ENCODE peak calls at places on chromosome 20, in seven cellular contexts. One of them, this sample, is unnamed.

GRCh38 chr20:38404016-38404415 is 31.1 kb downstream of the SNHG17 start:
- DNase-seq in H1: no peak
- DNase-seq in trophoblast cell: no peak
- DNase-seq in H9: no peak
- DNase-seq in mesendoderm: no peak
- DNase-seq in neuronal stem cell: no peak
- DNase-seq in IMR-90: no peak
- DNase-seq in this sample: no peak

GRCh38 chr20:52490715-52491430 is 299.3 kb upstream of the ZFP64 start:
- DNase-seq in mesendoderm: peak
- DNase-seq in H1: no peak
- DNase-seq in neuronal stem cell: no peak
- DNase-seq in trophoblast cell: peak
- DNase-seq in H9: no peak
- DNase-seq in IMR-90: peak
- DNase-seq in this sample: peak

GRCh38 chr20:61673152-61673551 is 392.5 kb downstream of the TAF4 start:
- DNase-seq in H9: no peak
- DNase-seq in mesendoderm: no peak
- DNase-seq in neuronal stem cell: no peak
- DNase-seq in trophoblast cell: no peak
- DNase-seq in IMR-90: no peak
- DNase-seq in H1: no peak
- DNase-seq in this sample: no peak

GRCh38 chr20:38219006-38219950 is 41.3 kb downstream of the KIAA1755 start:
- DNase-seq in mesendoderm: no peak
- DNase-seq in trophoblast cell: no peak
- DNase-seq in neuronal stem cell: no peak
- DNase-seq in H1: no peak
- DNase-seq in H9: no peak
- DNase-seq in IMR-90: no peak
- DNase-seq in this sample: no peak

GRCh38 chr20:37431786-37432185 is 85.8 kb downstream of the SRC start:
- DNase-seq in trophoblast cell: no peak
- DNase-seq in H1: no peak
- DNase-seq in IMR-90: no peak
- DNase-seq in neuronal stem cell: no peak
- DNase-seq in mesendoderm: no peak
- DNase-seq in H9: no peak
- DNase-seq in this sample: no peak

GRCh38 chr20:63850689-63851547 is 10.4 kb upstream of the ABHD16B start:
- DNase-seq in IMR-90: no peak
- DNase-seq in neuronal stem cell: no peak
- DNase-seq in trophoblast cell: no peak
- DNase-seq in H1: no peak
- DNase-seq in mesendoderm: no peak
- DNase-seq in H9: no peak
- DNase-seq in this sample: no peak

GRCh38 chr20:16595376-16595775 is 22.1 kb upstream of the KIF16B start:
- DNase-seq in IMR-90: no peak
- DNase-seq in trophoblast cell: no peak
- DNase-seq in H9: no peak
- DNase-seq in mesendoderm: no peak
- DNase-seq in neuronal stem cell: no peak
- DNase-seq in H1: no peak
- DNase-seq in this sample: no peak

GRCh38 chr20:835220-836045 is 1.9 kb downstream of the FAM110A start:
- DNase-seq in trophoblast cell: peak
- DNase-seq in H1: no peak
- DNase-seq in H9: no peak
- DNase-seq in neuronal stem cell: no peak
- DNase-seq in mesendoderm: no peak
- DNase-seq in IMR-90: no peak
- DNase-seq in this sample: no peak

GRCh38 chr20:63529861-63530787 is 7.1 kb downstream of the PTK6 start:
- DNase-seq in H1: no peak
- DNase-seq in trophoblast cell: no peak
- DNase-seq in IMR-90: no peak
- DNase-seq in H9: no peak
- DNase-seq in neuronal stem cell: no peak
- DNase-seq in mesendoderm: no peak
- DNase-seq in this sample: no peak

GRCh38 chr20:4183361-4183760 is 168.0 kb upstream of the RNF24 start:
- DNase-seq in H9: no peak
- DNase-seq in neuronal stem cell: no peak
- DNase-seq in mesendoderm: no peak
- DNase-seq in H1: no peak
- DNase-seq in IMR-90: no peak
- DNase-seq in trophoblast cell: no peak
- DNase-seq in this sample: no peak

GRCh38 chr20:3446779-3447178 is 24.0 kb upstream of the ATRN start:
- DNase-seq in trophoblast cell: peak
- DNase-seq in mesendoderm: peak
- DNase-seq in H1: no peak
- DNase-seq in neuronal stem cell: no peak
- DNase-seq in IMR-90: no peak
- DNase-seq in H9: no peak
- DNase-seq in this sample: no peak

GRCh38 chr20:50561379-50562078 is 51.3 kb downstream of the PTPN1 start:
- DNase-seq in mesendoderm: peak
- DNase-seq in H1: no peak
- DNase-seq in H9: no peak
- DNase-seq in neuronal stem cell: no peak
- DNase-seq in IMR-90: peak
- DNase-seq in trophoblast cell: peak
- DNase-seq in this sample: peak

GRCh38 chr20:24257171-24257570 is 212.3 kb upstream of the SYNDIG1 start:
- DNase-seq in H9: no peak
- DNase-seq in H1: no peak
- DNase-seq in trophoblast cell: no peak
- DNase-seq in mesendoderm: no peak
- DNase-seq in IMR-90: no peak
- DNase-seq in neuronal stem cell: no peak
- DNase-seq in this sample: no peak

GRCh38 chr20:15077733-15078132 is 740.3 kb upstream of the FLRT3 start:
- DNase-seq in neuronal stem cell: no peak
- DNase-seq in H1: no peak
- DNase-seq in trophoblast cell: no peak
- DNase-seq in H9: no peak
- DNase-seq in IMR-90: no peak
- DNase-seq in mesendoderm: peak
- DNase-seq in this sample: no peak

GRCh38 chr20:23084845-23085355 is 1.2 kb downstream of the CD93 start:
- DNase-seq in neuronal stem cell: no peak
- DNase-seq in trophoblast cell: no peak
- DNase-seq in IMR-90: no peak
- DNase-seq in H9: no peak
- DNase-seq in mesendoderm: no peak
- DNase-seq in H1: no peak
- DNase-seq in this sample: no peak

GRCh38 chr20:35297153-35297552 is 4.9 kb upstream of the FAM83C start:
- DNase-seq in IMR-90: no peak
- DNase-seq in mesendoderm: peak
- DNase-seq in neuronal stem cell: no peak
- DNase-seq in H9: peak
- DNase-seq in trophoblast cell: no peak
- DNase-seq in H1: no peak
- DNase-seq in this sample: no peak

GRCh38 chr20:63133481-63134091 is 82.3 kb downstream of the YTHDF1 start:
- DNase-seq in H1: no peak
- DNase-seq in H9: peak
- DNase-seq in IMR-90: no peak
- DNase-seq in neuronal stem cell: no peak
- DNase-seq in trophoblast cell: no peak
- DNase-seq in mesendoderm: no peak
- DNase-seq in this sample: no peak

GRCh38 chr20:23125159-23125558 is 39.0 kb upstream of the CD93 start:
- DNase-seq in H9: no peak
- DNase-seq in neuronal stem cell: no peak
- DNase-seq in IMR-90: no peak
- DNase-seq in H1: no peak
- DNase-seq in trophoblast cell: no peak
- DNase-seq in mesendoderm: no peak
- DNase-seq in this sample: no peak

GRCh38 chr20:63898882-63899558 is 4.1 kb downstream of the DNAJC5 start:
- DNase-seq in mesendoderm: no peak
- DNase-seq in neuronal stem cell: no peak
- DNase-seq in IMR-90: no peak
- DNase-seq in trophoblast cell: peak
- DNase-seq in H1: no peak
- DNase-seq in H9: no peak
- DNase-seq in this sample: no peak

GRCh38 chr20:44485830-44486198 is 10.1 kb downstream of the TTPAL start:
- DNase-seq in H1: no peak
- DNase-seq in mesendoderm: no peak
- DNase-seq in H9: no peak
- DNase-seq in IMR-90: no peak
- DNase-seq in neuronal stem cell: no peak
- DNase-seq in trophoblast cell: no peak
- DNase-seq in this sample: no peak
- H2BK5ac ChIP-seq in H1: no peak
- H2BK5ac ChIP-seq in mesendoderm: no peak
- H2BK5ac ChIP-seq in H9: no peak
- H2BK5ac ChIP-seq in IMR-90: no peak
- H2BK5ac ChIP-seq in neuronal stem cell: no peak
- H2BK5ac ChIP-seq in trophoblast cell: no peak
- H2BK5ac ChIP-seq in this sample: no peak

GRCh38 chr20:57900226-57900905 is 190.6 kb upstream of the PMEPA1 start:
- DNase-seq in H9: no peak
- DNase-seq in mesendoderm: peak
- DNase-seq in neuronal stem cell: no peak
- DNase-seq in IMR-90: no peak
- DNase-seq in H1: no peak
- DNase-seq in trophoblast cell: no peak
- DNase-seq in this sample: no peak

GRCh38 chr20:57897891-57898290 is 188.1 kb upstream of the PMEPA1 start:
- DNase-seq in IMR-90: no peak
- DNase-seq in trophoblast cell: no peak
- DNase-seq in H1: no peak
- DNase-seq in H9: no peak
- DNase-seq in neuronal stem cell: no peak
- DNase-seq in mesendoderm: no peak
- DNase-seq in this sample: no peak

GRCh38 chr20:57898332-57898731 is 188.5 kb upstream of the PMEPA1 start:
- DNase-seq in H1: no peak
- DNase-seq in mesendoderm: no peak
- DNase-seq in IMR-90: no peak
- DNase-seq in neuronal stem cell: no peak
- DNase-seq in trophoblast cell: peak
- DNase-seq in H9: no peak
- DNase-seq in this sample: no peak

GRCh38 chr20:57901526-57901925 is 191.7 kb upstream of the PMEPA1 start:
- DNase-seq in IMR-90: no peak
- DNase-seq in H9: no peak
- DNase-seq in mesendoderm: no peak
- DNase-seq in H1: no peak
- DNase-seq in trophoblast cell: no peak
- DNase-seq in neuronal stem cell: no peak
- DNase-seq in this sample: no peak

DNA sequence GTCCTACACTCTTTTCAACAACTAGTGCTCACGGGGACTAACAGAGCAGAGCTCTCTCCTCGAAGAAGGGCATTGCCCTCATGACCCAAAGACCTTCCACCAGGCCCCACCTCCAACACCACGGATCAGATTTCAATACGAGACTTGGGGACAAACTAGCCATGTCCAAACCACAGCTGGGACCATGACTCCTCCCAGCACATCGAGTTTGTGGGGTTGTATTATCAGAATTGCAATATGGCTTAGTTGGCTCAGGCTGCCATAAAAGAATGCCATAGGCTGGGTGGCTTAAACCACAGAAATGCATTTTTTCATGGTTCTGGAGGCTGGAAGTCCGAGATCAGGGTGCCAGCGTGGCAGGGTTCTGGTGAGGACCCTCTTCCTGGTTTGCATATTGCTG is 189.7 kb upstream of the PMEPA1 start:
- DNase-seq in H9: no peak
- DNase-seq in H1: no peak
- DNase-seq in IMR-90: no peak
- DNase-seq in mesendoderm: no peak
- DNase-seq in trophoblast cell: no peak
- DNase-seq in neuronal stem cell: no peak
- DNase-seq in this sample: no peak
- H2BK5ac ChIP-seq in H9: no peak
- H2BK5ac ChIP-seq in H1: no peak
- H2BK5ac ChIP-seq in IMR-90: no peak
- H2BK5ac ChIP-seq in mesendoderm: no peak
- H2BK5ac ChIP-seq in trophoblast cell: no peak
- H2BK5ac ChIP-seq in neuronal stem cell: no peak
- H2BK5ac ChIP-seq in this sample: no peak

DNA sequence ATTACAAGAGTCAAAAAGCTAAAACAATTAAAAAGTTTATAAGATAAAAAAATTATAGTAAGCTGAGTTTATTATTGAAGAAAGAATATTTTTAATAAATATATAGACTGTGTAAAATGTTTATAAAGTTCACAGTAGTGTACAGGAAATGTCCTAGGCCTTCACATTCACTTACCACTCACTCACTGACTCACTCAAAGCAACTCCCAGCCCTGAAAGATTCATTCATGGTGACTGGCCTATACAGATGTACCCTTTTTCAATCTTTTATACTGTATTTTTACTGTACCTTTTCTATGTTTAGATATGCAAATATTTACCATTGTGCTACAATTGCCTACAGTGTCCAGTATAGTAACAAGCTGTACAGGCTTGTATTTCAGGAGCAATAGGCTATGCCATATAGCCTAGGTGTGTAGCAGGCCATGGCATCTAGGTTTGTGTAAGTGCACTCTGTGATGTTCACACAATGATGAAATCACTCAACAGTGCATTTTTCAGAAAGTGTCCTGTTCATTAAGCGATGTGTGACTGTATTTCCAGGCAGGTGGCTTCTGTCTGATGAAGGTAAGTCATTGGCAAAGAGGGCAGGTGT is 130.2 kb downstream of the BTBD3 start:
- DNase-seq in H1: no peak
- DNase-seq in trophoblast cell: no peak
- DNase-seq in mesendoderm: no peak
- DNase-seq in neuronal stem cell: no peak
- DNase-seq in H9: no peak
- DNase-seq in IMR-90: peak
- DNase-seq in this sample: peak
- H2BK5ac ChIP-seq in H1: no peak
- H2BK5ac ChIP-seq in trophoblast cell: no peak
- H2BK5ac ChIP-seq in mesendoderm: no peak
- H2BK5ac ChIP-seq in neuronal stem cell: no peak
- H2BK5ac ChIP-seq in H9: no peak
- H2BK5ac ChIP-seq in IMR-90: peak
- H2BK5ac ChIP-seq in this sample: no peak

DNA sequence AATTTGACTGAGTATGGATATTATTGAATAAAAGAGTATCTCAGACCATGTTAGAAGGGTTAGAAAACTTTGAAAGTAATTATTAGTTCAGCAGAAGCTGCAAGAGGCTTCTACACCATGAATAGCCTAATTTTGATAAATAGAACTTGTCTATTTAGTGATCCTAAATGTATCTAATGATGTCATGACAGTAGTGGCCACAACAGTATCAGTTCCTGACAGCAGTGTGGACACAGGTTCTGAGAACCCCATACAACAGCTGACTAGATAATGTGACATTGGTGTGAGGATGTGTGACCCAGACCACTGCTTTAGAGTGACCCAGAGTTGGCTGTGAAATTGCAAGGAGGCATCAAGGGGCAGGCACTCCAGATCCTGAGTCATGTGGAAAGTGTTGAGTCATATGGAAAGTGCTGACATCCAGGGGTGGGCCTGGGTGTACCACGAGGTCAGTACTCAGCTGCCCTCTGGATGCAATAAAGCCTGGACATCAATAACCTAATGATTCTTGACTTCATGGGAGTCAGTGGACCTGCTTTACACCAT is 754.7 kb downstream of the DHX35 start:
- DNase-seq in IMR-90: no peak
- DNase-seq in trophoblast cell: no peak
- DNase-seq in H9: no peak
- DNase-seq in mesendoderm: peak
- DNase-seq in H1: no peak
- DNase-seq in neuronal stem cell: no peak
- DNase-seq in this sample: no peak
- H2BK5ac ChIP-seq in IMR-90: no peak
- H2BK5ac ChIP-seq in trophoblast cell: no peak
- H2BK5ac ChIP-seq in H9: no peak
- H2BK5ac ChIP-seq in mesendoderm: no peak
- H2BK5ac ChIP-seq in H1: no peak
- H2BK5ac ChIP-seq in neuronal stem cell: no peak
- H2BK5ac ChIP-seq in this sample: no peak